ENCODE peak calls at places on chromosomes 16 and 17, in six cellular contexts. Z is hepatic stellate cell, B is lung, C is AG09319, T is mucosa of descending colon, V is GM10248. U is an unnamed sample.

GRCh38 chr17:74754832-74755231 is 6.4 kb downstream of the NHERF1 start:
- DNase-seq in B (no peak), V (no peak), T (no peak), C (no peak), Z (no peak), U (no peak)

GRCh38 chr17:58315281-58315711 is 13.3 kb downstream of the TSPOAP1 start:
- DNase-seq in V (no peak), C (no peak), Z (no peak), T (no peak), B (no peak), U (no peak)

GRCh38 chr17:76495663-76496400 is 5.4 kb downstream of the RHBDF2 start:
- DNase-seq in Z (no peak), T (no peak), B (no peak), V (no peak), C (no peak), U (no peak)

GRCh38 chr17:1012823-1013728 is 16.1 kb downstream of the TIMM22 start:
- DNase-seq in C (no peak), B (no peak), T (no peak), V (no peak), Z (no peak), U (no peak)

GRCh38 chr16:57938936-57939871 is 31.7 kb downstream of the CNGB1 start:
- DNase-seq in T (peak), B (peak), Z (peak), V (no peak), C (peak), U (peak)

GRCh38 chr17:58960068-58960467 is 146.6 kb downstream of the TRIM37 start:
- DNase-seq in C (peak), B (peak), Z (peak), T (no peak), V (peak), U (peak)

GRCh38 chr17:78745407-78746088 is 36.5 kb downstream of the CYTH1 start:
- DNase-seq in C (no peak), V (no peak), B (no peak), Z (no peak), T (no peak), U (no peak)

GRCh38 chr17:8360751-8361150 is 15.8 kb downstream of the KRABD2 start:
- DNase-seq in Z (no peak), T (no peak), V (no peak), B (no peak), C (no peak), U (no peak)

GRCh38 chr17:61908292-61909037 is 19.3 kb downstream of the INTS2 start:
- DNase-seq in V (no peak), B (no peak), Z (no peak), T (no peak), C (no peak), U (no peak)

GRCh38 chr17:18261146-18261515 is 669 bp downstream of the MIEF2 start:
- DNase-seq in V (peak), B (peak), C (no peak), T (peak), Z (peak), U (peak)

GRCh38 chr16:86914850-86915717 is 336.7 kb downstream of the FOXL1 start:
- DNase-seq in C (no peak), T (no peak), B (no peak), V (no peak), Z (no peak), U (no peak)

GRCh38 chr16:79848739-79849518 is 248.4 kb upstream of the MAF start:
- DNase-seq in T (no peak), B (no peak), C (no peak), Z (no peak), V (no peak), U (no peak)

GRCh38 chr16:75459691-75460090 is 4.8 kb downstream of the TMEM170A start:
- DNase-seq in V (no peak), Z (no peak), T (no peak), B (no peak), C (no peak), U (no peak)

GRCh38 chr17:45115871-45116270 is 16.4 kb downstream of the PLCD3 start:
- DNase-seq in T (no peak), V (no peak), Z (no peak), C (no peak), B (no peak), U (no peak)

GRCh38 chr17:73404246-73404645 is 92.4 kb upstream of the CDC42EP4 start:
- DNase-seq in B (no peak), C (no peak), T (no peak), Z (no peak), V (no peak), U (no peak)

GRCh38 chr16:77414752-77415231 is 20.0 kb downstream of the ADAMTS18 start:
- DNase-seq in T (no peak), B (no peak), C (no peak), Z (no peak), V (no peak), U (peak)

GRCh38 chr17:35244345-35245195 is 1.7 kb downstream of the SLFN5 start:
- DNase-seq in C (peak), V (peak), Z (peak), B (peak), T (peak), U (peak)

U was measured in mammary epithelial cell.